ENCODE peak calls at places on chromosomes 3 and 15, in eight cellular contexts. R, G, A, J, B, I, U and V are unnamed samples.

GRCh38 chr3:172383306-172383796 is 64.9 kb downstream of the GHSR start:
- DNase-seq in R (no peak), G (no peak), A (no peak), J (no peak), B (no peak), I (no peak), U (no peak), V (no peak)

GRCh38 chr3:48468329-48468731 is 21.8 kb downstream of the ATRIP start:
- DNase-seq in R (no peak), G (no peak), A (no peak), J (no peak), B (no peak), I (no peak), U (no peak), V (no peak)

GRCh38 chr3:18669374-18669773 is 244.2 kb upstream of the SATB1 start:
- DNase-seq in R (no peak), G (no peak), A (no peak), J (no peak), B (no peak), I (no peak), U (no peak), V (no peak)

GRCh38 chr3:39064646-39065045 is 12.8 kb downstream of the WDR48 start:
- DNase-seq in R (peak; percentile 44), G (no peak), A (peak; percentile 62), J (no peak), B (no peak), I (no peak), U (no peak), V (no peak)

GRCh38 chr3:5309181-5309580 is 121.7 kb downstream of the EDEM1 start:
- DNase-seq in R (no peak), G (no peak), A (peak; percentile 57), J (no peak), B (no peak), I (no peak), U (no peak), V (no peak)

GRCh38 chr15:68239025-68239424 is 9.5 kb upstream of the CLN6 start:
- DNase-seq in R (no peak), G (no peak), A (no peak), J (no peak), B (no peak), I (no peak), U (no peak), V (no peak)

GRCh38 chr3:114093596-114093995 is 37.1 kb downstream of the QTRT2 start:
- DNase-seq in R (peak; percentile 88), G (peak; percentile 24), A (peak; percentile 80), J (peak; percentile 81), B (peak; percentile 30), I (no peak), U (peak; percentile 15), V (peak; percentile 24)

GRCh38 chr15:78923480-78924360 is 21.1 kb downstream of the CTSH start:
- DNase-seq in R (no peak), G (no peak), A (no peak), J (no peak), B (no peak), I (no peak), U (no peak), V (peak; percentile 48)

GRCh38 chr15:64356443-64357040 is 569 bp upstream of the CSNK1G1 start:
- DNase-seq in R (peak; percentile 96), G (no peak), A (no peak), J (peak; percentile 96), B (no peak), I (no peak), U (no peak), V (peak; percentile 75)
- TF ChIP-seq CTCF in R (peak; percentile 26), G (peak; percentile 37), A (peak; percentile 36), J (peak; percentile 46), B (no peak), I (peak; percentile 19), U (no peak), V (no peak)

DNA sequence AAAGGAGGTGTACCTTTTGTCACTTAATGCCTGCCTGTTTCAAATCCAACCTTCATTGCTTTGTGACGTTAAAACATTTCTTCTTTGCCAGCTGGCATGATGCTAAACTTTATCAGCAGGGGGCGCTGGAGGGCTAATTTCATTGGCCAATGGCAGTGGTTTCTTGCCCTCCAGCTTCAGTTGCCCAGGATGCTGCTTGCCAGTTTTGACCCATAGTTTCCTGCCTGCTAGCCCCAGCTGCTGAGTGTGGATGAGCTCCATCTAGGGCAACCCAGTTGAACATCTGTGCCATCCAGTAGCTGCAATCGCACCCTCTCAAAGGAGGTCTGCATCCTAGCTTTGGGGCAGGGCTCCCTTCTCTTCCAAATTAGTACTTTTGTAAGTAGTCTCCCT is 22.1 kb downstream of the ACKR2 start:
- DNase-seq in R (peak; percentile 67), G (peak; percentile 52), A (peak; percentile 36), J (peak; percentile 71), B (peak; percentile 53), I (peak; percentile 69), U (peak; percentile 72), V (peak; percentile 74)
- H3K4me3 ChIP-seq in R (no peak overlapping the region), G (no peak overlapping the region), A (no peak overlapping the region), J (no peak overlapping the region), B (no peak overlapping the region), I (no peak overlapping the region), U (no peak overlapping the region), V (no peak overlapping the region)

GRCh38 chr3:125136966-125137365 is 75.6 kb downstream of the SLC12A8 start:
- DNase-seq in R (no peak), G (no peak), A (no peak), J (no peak), B (no peak), I (no peak), U (no peak), V (no peak)
- TF ChIP-seq CTCF in R (no peak), G (no peak), A (no peak), J (no peak), B (no peak), I (no peak), U (no peak), V (no peak)

GRCh38 chr3:15329058-15330005 is 3.1 kb downstream of the SH3BP5 start:
- DNase-seq in R (no peak), G (peak; percentile 52), A (no peak), J (no peak), B (no peak), I (no peak), U (no peak), V (no peak)
- H3K4me3 ChIP-seq in R (no peak overlapping the region), G (peak overlapping the region; percentile 95), A (no peak overlapping the region), J (no peak overlapping the region), B (no peak overlapping the region), I (peak overlapping the region; percentile 90), U (peak overlapping the region; percentile 22), V (no peak overlapping the region)

GRCh38 chr3:23884481-23884880 is 32.3 kb downstream of the NKIRAS1 start:
- DNase-seq in R (no peak), G (no peak), A (no peak), J (no peak), B (no peak), I (no peak), U (peak; percentile 36), V (no peak)
- TF ChIP-seq CTCF in R (peak; percentile 16), G (peak; percentile 13), A (peak; percentile 14), J (peak; percentile 18), B (no peak), I (peak; percentile 18), U (peak; percentile 20), V (no peak)

DNA sequence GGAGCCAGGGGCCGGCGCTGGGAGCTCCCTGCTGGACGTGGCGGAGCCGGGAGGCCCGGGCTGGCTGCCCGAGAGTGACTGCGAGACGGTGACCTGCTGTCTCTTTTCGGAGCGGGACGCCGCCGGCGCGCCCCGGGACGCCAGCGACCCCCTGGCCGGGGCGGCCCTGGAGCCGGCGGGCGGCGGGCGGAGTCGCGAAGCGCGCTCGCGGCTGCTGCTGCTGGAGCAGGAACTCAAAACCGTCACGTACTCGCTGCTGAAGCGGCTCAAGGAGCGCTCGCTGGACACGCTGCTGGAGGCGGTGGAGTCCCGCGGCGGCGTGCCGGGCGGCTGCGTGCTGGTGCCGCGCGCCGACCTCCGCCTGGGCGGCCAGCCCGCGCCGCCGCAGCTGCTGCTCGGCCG is 1.5 kb downstream of the SMAD6 start:
- DNase-seq in R (peak; percentile 48), G (peak; percentile 38), A (no peak), J (peak; percentile 48), B (peak; percentile 61), I (peak; percentile 71), U (peak; percentile 74), V (no peak)
- H3K4me3 ChIP-seq in R (peak overlapping the region; percentile 61), G (peak overlapping the region; percentile 64), A (peak overlapping the region; percentile 80), J (peak overlapping the region; percentile 100), B (peak overlapping the region; percentile 64), I (peak overlapping the region; percentile 85), U (no peak overlapping the region), V (peak overlapping the region; percentile 52)